ENCODE peak calls at places on chromosomes 13 and 19, in five cellular contexts. One of them, this sample, is unnamed.

GRCh38 chr19:4454952-4455738 is 2.4 kb downstream of the UBXN6 start:
- DNase-seq in activated CD4-positive, alpha-beta T cell treated with anti-CD3 and anti-CD28 coated beads for 4 hours: no peak
- DNase-seq in HEK293T: no peak
- DNase-seq in activated T-cell treated with anti-CD3 and anti-CD28 coated beads for 24 hours: no peak
- DNase-seq in OCI-LY7: no peak
- DNase-seq in this sample: no peak

GRCh38 chr19:47779524-47780214 is 1.2 kb downstream of the SELENOW start:
- DNase-seq in HEK293T: no peak
- DNase-seq in activated CD4-positive, alpha-beta T cell treated with anti-CD3 and anti-CD28 coated beads for 4 hours: no peak
- DNase-seq in activated T-cell treated with anti-CD3 and anti-CD28 coated beads for 24 hours: no peak
- DNase-seq in OCI-LY7: no peak
- DNase-seq in this sample: no peak

GRCh38 chr19:23254141-23254910 is 4.1 kb upstream of the ZNF724 start:
- DNase-seq in OCI-LY7: no peak
- DNase-seq in activated T-cell treated with anti-CD3 and anti-CD28 coated beads for 24 hours: no peak
- DNase-seq in activated CD4-positive, alpha-beta T cell treated with anti-CD3 and anti-CD28 coated beads for 4 hours: no peak
- DNase-seq in HEK293T: no peak
- DNase-seq in this sample: no peak

GRCh38 chr19:38656171-38656981 is 8.9 kb downstream of the ACTN4 start:
- DNase-seq in activated CD4-positive, alpha-beta T cell treated with anti-CD3 and anti-CD28 coated beads for 4 hours: peak
- DNase-seq in activated T-cell treated with anti-CD3 and anti-CD28 coated beads for 24 hours: peak
- DNase-seq in HEK293T: no peak
- DNase-seq in OCI-LY7: no peak
- DNase-seq in this sample: no peak

GRCh38 chr19:9847087-9847671 is 12.1 kb downstream of the PIN1 start:
- DNase-seq in HEK293T: peak
- DNase-seq in activated T-cell treated with anti-CD3 and anti-CD28 coated beads for 24 hours: peak
- DNase-seq in activated CD4-positive, alpha-beta T cell treated with anti-CD3 and anti-CD28 coated beads for 4 hours: peak
- DNase-seq in OCI-LY7: no peak
- DNase-seq in this sample: no peak

GRCh38 chr13:86446311-86446710 is 647.1 kb upstream of the SLITRK6 start:
- DNase-seq in activated CD4-positive, alpha-beta T cell treated with anti-CD3 and anti-CD28 coated beads for 4 hours: no peak
- DNase-seq in OCI-LY7: no peak
- DNase-seq in HEK293T: peak
- DNase-seq in activated T-cell treated with anti-CD3 and anti-CD28 coated beads for 24 hours: no peak
- DNase-seq in this sample: no peak

GRCh38 chr13:73970413-73971055 is 163.7 kb downstream of the KLF12 start:
- DNase-seq in activated T-cell treated with anti-CD3 and anti-CD28 coated beads for 24 hours: no peak
- DNase-seq in activated CD4-positive, alpha-beta T cell treated with anti-CD3 and anti-CD28 coated beads for 4 hours: no peak
- DNase-seq in OCI-LY7: no peak
- DNase-seq in HEK293T: no peak
- DNase-seq in this sample: no peak

GRCh38 chr19:36140289-36141038 is 598 bp downstream of the CAPNS1 start:
- DNase-seq in activated CD4-positive, alpha-beta T cell treated with anti-CD3 and anti-CD28 coated beads for 4 hours: peak
- DNase-seq in activated T-cell treated with anti-CD3 and anti-CD28 coated beads for 24 hours: peak
- DNase-seq in OCI-LY7: peak
- DNase-seq in HEK293T: peak
- DNase-seq in this sample: no peak

GRCh38 chr13:49443327-49443688 is 556 bp downstream of the CAB39L start:
- DNase-seq in HEK293T: peak
- DNase-seq in activated CD4-positive, alpha-beta T cell treated with anti-CD3 and anti-CD28 coated beads for 4 hours: no peak
- DNase-seq in OCI-LY7: peak
- DNase-seq in activated T-cell treated with anti-CD3 and anti-CD28 coated beads for 24 hours: no peak
- DNase-seq in this sample: no peak

GRCh38 chr19:49932041-49932451 is 2.7 kb upstream of the NUP62 start:
- DNase-seq in activated CD4-positive, alpha-beta T cell treated with anti-CD3 and anti-CD28 coated beads for 4 hours: no peak
- DNase-seq in HEK293T: no peak
- DNase-seq in OCI-LY7: no peak
- DNase-seq in activated T-cell treated with anti-CD3 and anti-CD28 coated beads for 24 hours: no peak
- DNase-seq in this sample: no peak

GRCh38 chr19:6228523-6229215 is 51.1 kb downstream of the MLLT1 start:
- DNase-seq in activated CD4-positive, alpha-beta T cell treated with anti-CD3 and anti-CD28 coated beads for 4 hours: no peak
- DNase-seq in HEK293T: no peak
- DNase-seq in OCI-LY7: no peak
- DNase-seq in activated T-cell treated with anti-CD3 and anti-CD28 coated beads for 24 hours: no peak
- DNase-seq in this sample: no peak

GRCh38 chr13:36006347-36006746 is 124.8 kb downstream of the DCLK1 start:
- DNase-seq in OCI-LY7: no peak
- DNase-seq in HEK293T: no peak
- DNase-seq in activated CD4-positive, alpha-beta T cell treated with anti-CD3 and anti-CD28 coated beads for 4 hours: no peak
- DNase-seq in activated T-cell treated with anti-CD3 and anti-CD28 coated beads for 24 hours: no peak
- DNase-seq in this sample: no peak

GRCh38 chr19:39156230-39156890 is 30.8 kb downstream of the PAK4 start:
- DNase-seq in activated T-cell treated with anti-CD3 and anti-CD28 coated beads for 24 hours: no peak
- DNase-seq in activated CD4-positive, alpha-beta T cell treated with anti-CD3 and anti-CD28 coated beads for 4 hours: no peak
- DNase-seq in HEK293T: no peak
- DNase-seq in OCI-LY7: no peak
- DNase-seq in this sample: no peak

GRCh38 chr19:29329460-29330134 is 116.6 kb upstream of the UQCRFS1 start:
- DNase-seq in OCI-LY7: peak
- DNase-seq in activated CD4-positive, alpha-beta T cell treated with anti-CD3 and anti-CD28 coated beads for 4 hours: no peak
- DNase-seq in HEK293T: peak
- DNase-seq in activated T-cell treated with anti-CD3 and anti-CD28 coated beads for 24 hours: no peak
- DNase-seq in this sample: no peak

GRCh38 chr13:79796116-79796515 is 315.2 kb downstream of the NDFIP2 start:
- DNase-seq in activated CD4-positive, alpha-beta T cell treated with anti-CD3 and anti-CD28 coated beads for 4 hours: no peak
- DNase-seq in OCI-LY7: no peak
- DNase-seq in activated T-cell treated with anti-CD3 and anti-CD28 coated beads for 24 hours: no peak
- DNase-seq in HEK293T: no peak
- DNase-seq in this sample: no peak